ENCODE peak calls at places on chromosomes 13 and 19, in seven cellular contexts. Z is astrocyte; T is stimulated activated CD8-positive, alpha-beta memory T cell treated with anti-CD3 and anti-CD28 coated beads, Interleukin-4, amount 100 ng/mL, for 24 hours; S is tibial artery; W is activated effector memory CD4-positive, alpha-beta T cell treated with Interleukin-2 at 50 U/mL for 16 hours; I is EL; F is HT1080. N is an unnamed sample.
A peak's percentile ranks its signal among the peaks of the same experiment; 100 is the strongest.

GRCh38 chr13:100588350-100589177 is at the start of gene GGACT:
- DNase-seq in Z (peak; percentile 24), S (peak; percentile 70), T (peak; percentile 75), W (peak; percentile 82), F (peak; percentile 27), I (peak; percentile 54), N (peak; percentile 87)

GRCh38 chr13:37201081-37201480 is 95.6 kb upstream of the CSNK1A1L start:
- DNase-seq in F (no peak), T (no peak), Z (no peak), I (no peak), S (no peak), W (no peak), N (no peak)

GRCh38 chr19:44611812-44612295 is 1.5 kb upstream of the IGSF23 start:
- DNase-seq in S (no peak), F (no peak), T (no peak), W (no peak), Z (no peak), I (no peak), N (no peak)

GRCh38 chr19:55210120-55210493 is 806 bp upstream of the PTPRH start:
- DNase-seq in I (peak; percentile 96), F (peak; percentile 92), W (no peak), T (no peak), S (no peak), Z (peak; percentile 98), N (no peak)

GRCh38 chr13:39016789-39017188 is 21.1 kb downstream of the PROSER1 start:
- DNase-seq in S (no peak), I (peak; percentile 26), W (no peak), Z (no peak), T (no peak), F (peak; percentile 24), N (no peak)

GRCh38 chr13:107373551-107373950 is 805.6 kb upstream of the ARGLU1 start:
- DNase-seq in T (no peak), S (no peak), W (no peak), I (no peak), Z (peak; percentile 77), F (peak; percentile 94), N (no peak)

GRCh38 chr13:32802159-32802558 is 214.1 kb upstream of the KL start:
- DNase-seq in S (no peak), Z (no peak), T (no peak), W (no peak), I (no peak), F (no peak), N (no peak)

GRCh38 chr19:30686911-30687566 is 314.9 kb downstream of the ZNF536 start:
- DNase-seq in S (no peak), F (no peak), Z (no peak), I (no peak), W (no peak), T (no peak), N (no peak)

GRCh38 chr19:36652958-36653357 is 13.7 kb downstream of the ZNF461 start:
- DNase-seq in S (no peak), Z (no peak), T (no peak), I (no peak), F (no peak), W (no peak), N (no peak)

GRCh38 chr19:53132231-53132991 is at the start of gene ZNF415:
- DNase-seq in F (no peak), T (peak; percentile 10), Z (peak; percentile 54), S (peak; percentile 89), W (no peak), I (peak; percentile 81), N (peak; percentile 15)

GRCh38 chr13:73062368-73062767 is 3.6 kb downstream of the KLF5 start:
- DNase-seq in F (no peak), I (no peak), S (no peak), W (no peak), T (no peak), Z (no peak), N (no peak)

GRCh38 chr13:31322025-31322424 is 122.2 kb downstream of the B3GLCT start:
- DNase-seq in W (no peak), F (no peak), T (no peak), Z (no peak), I (no peak), S (no peak), N (no peak)

GRCh38 chr19:45069056-45069455 is 7.2 kb downstream of the ZNF296 start:
- DNase-seq in Z (no peak), F (no peak), S (no peak), T (no peak), I (peak; percentile 22), W (no peak), N (no peak)

GRCh38 chr19:48962849-48963165 is 2.3 kb upstream of the FTL start:
- DNase-seq in S (no peak), I (no peak), Z (no peak), W (no peak), T (no peak), F (no peak), N (no peak)

GRCh38 chr13:46184277-46184699 is 2.3 kb upstream of the LCP1 start:
- DNase-seq in F (peak; percentile 71), S (no peak), T (peak; percentile 63), I (peak; percentile 19), Z (no peak), W (peak; percentile 65), N (peak; percentile 65)

GRCh38 chr13:76725211-76725610 is 161.0 kb downstream of the KCTD12 start:
- DNase-seq in W (no peak), F (no peak), T (no peak), Z (peak; percentile 39), S (no peak), I (peak; percentile 7), N (no peak)

GRCh38 chr19:39223703-39224279 is 19.7 kb upstream of the SYCN start:
- DNase-seq in W (no peak), T (no peak), Z (peak; percentile 12), F (no peak), S (no peak), I (no peak), N (no peak)

GRCh38 chr13:40974460-40975407 is 44.4 kb downstream of the ELF1 start:
- DNase-seq in T (no peak), I (peak; percentile 34), W (no peak), F (peak; percentile 20), Z (peak; percentile 40), S (no peak), N (no peak)

GRCh38 chr19:43779820-43780219 is 953 bp downstream of the KCNN4 start:
- DNase-seq in S (no peak), Z (no peak), T (no peak), W (no peak), I (no peak), F (peak; percentile 74), N (no peak)

GRCh38 chr19:46232468-46232867 is 2.9 kb downstream of the IGFL1 start:
- DNase-seq in F (no peak), W (no peak), Z (no peak), I (no peak), S (no peak), T (no peak), N (no peak)

GRCh38 chr19:56837892-56838679 is 2.4 kb downstream of the PEG3 start:
- DNase-seq in Z (no peak), I (no peak), T (no peak), F (no peak), S (peak; percentile 89), W (no peak), N (no peak)

GRCh38 chr19:10291554-10292205 is 1.9 kb downstream of the ICAM5 start:
- DNase-seq in W (no peak), F (no peak), T (no peak), Z (no peak), I (no peak), S (no peak), N (no peak)

GRCh38 chr19:51366050-51366998 is at the start of gene ETFB:
- DNase-seq in W (peak; percentile 85), Z (peak; percentile 91), S (peak; percentile 100), F (peak; percentile 94), I (peak; percentile 99), T (peak; percentile 90), N (peak; percentile 89)